ENCODE peak calls at places on chromosomes 4 and X, in eight cellular contexts. Z is EH, M is astrocyte of the hippocampus, I is cerebellar cortex, W is Right ventricle myocardium inferior, P is M059J, U is iris pigment epithelial cell, G is DMS153. C is an unnamed sample.

GRCh38 chr4:185506422-185506821 is 28.9 kb downstream of the PDLIM3 start:
- DNase-seq in Z (no peak), M (no peak), I (no peak), W (no peak), P (no peak), U (no peak), G (no peak), C (no peak)

GRCh38 chr4:44674471-44674870 is 3.7 kb upstream of the GUF1 start:
- DNase-seq in Z (no peak), M (no peak), I (no peak), W (no peak), P (no peak), U (no peak), G (no peak), C (no peak)

GRCh38 chr4:48047421-48047844 is 30.9 kb downstream of the NIPAL1 start:
- DNase-seq in Z (no peak), M (no peak), I (no peak), W (no peak), P (peak), U (peak), G (no peak), C (no peak)

GRCh38 chr4:88804234-88804633 is 106.6 kb upstream of the NAP1L5 start:
- DNase-seq in Z (no peak), M (no peak), I (no peak), W (no peak), P (no peak), U (peak), G (no peak), C (no peak)

GRCh38 chr4:2091990-2092652 is 33.0 kb downstream of the NAT8L start:
- DNase-seq in Z (no peak), M (no peak), I (no peak), W (no peak), P (no peak), U (no peak), G (no peak), C (peak)

GRCh38 chrX:22041931-22042530 is 9.9 kb downstream of the PHEX start:
- DNase-seq in Z (no peak), M (no peak), I (no peak), W (no peak), P (no peak), U (no peak), G (no peak), C (no peak)

GRCh38 chr4:28558871-28559270 is 1698.2 kb downstream of the STIM2 start:
- DNase-seq in Z (peak), M (no peak), I (no peak), W (no peak), P (peak), U (peak), G (no peak), C (no peak)

GRCh38 chrX:20063716-20064351 is 52.9 kb downstream of the MAP7D2 start:
- DNase-seq in Z (no peak), M (no peak), I (no peak), W (no peak), P (peak), U (peak), G (no peak), C (no peak)